ENCODE peak calls at places on chromosomes 12 and 14, in ten cellular contexts. R is Peyer's patch, H is heart left ventricle, I is prostate gland, A is neural progenitor cell, W is HAP-1, X is osteoblast, F is GM23248, N is endothelial cell of umbilical vein, E is astrocyte. M is an unnamed sample. For H3K9me3, the result is how much of the 10 kb centered on the place peaks cover.

GRCh38 chr12:125114365-125115141 is 49.3 kb downstream of the AACS start:
- DNase-seq in R (no peak), H (no peak), I (no peak), A (no peak), W (no peak), X (no peak), F (no peak), N (no peak), E (no peak), M (no peak)

GRCh38 chr14:105071326-105071725 is 6.1 kb upstream of the GPR132 start:
- DNase-seq in R (no peak), H (no peak), I (no peak), A (no peak), W (no peak), X (no peak), F (no peak), N (no peak), E (no peak), M (no peak)

GRCh38 chr12:62720661-62721330 is 214.2 kb downstream of the PPM1H start:
- DNase-seq in R (no peak), H (peak), I (no peak), A (no peak), W (no peak), X (no peak), F (peak), N (peak), E (peak), M (peak)

GRCh38 chr12:116773276-116773731 is 35.2 kb downstream of the RNFT2 start:
- DNase-seq in R (no peak), H (no peak), I (peak), A (peak), W (no peak), X (peak), F (peak), N (peak), E (no peak), M (no peak)

GRCh38 chr14:69226736-69227135 is 33.2 kb upstream of the GALNT16 start:
- DNase-seq in R (no peak), H (no peak), I (no peak), A (no peak), W (no peak), X (no peak), F (peak), N (no peak), E (peak), M (no peak)

GRCh38 chr14:47772652-47773051 is 97.2 kb upstream of the MDGA2 start:
- DNase-seq in R (no peak), H (no peak), I (no peak), A (no peak), W (no peak), X (no peak), F (no peak), N (no peak), E (no peak), M (no peak)

GRCh38 chr12:49332441-49332861 is 4.5 kb downstream of the C1QL4 start:
- DNase-seq in R (no peak), H (no peak), I (no peak), A (no peak), W (no peak), X (no peak), F (no peak), N (no peak), E (no peak), M (no peak)

GRCh38 chr12:20445693-20446092 is 77.4 kb downstream of the PDE3A start:
- DNase-seq in R (no peak), H (peak), I (no peak), A (no peak), W (no peak), X (no peak), F (no peak), N (no peak), E (no peak), M (no peak)

GRCh38 chr12:108516511-108517275 is 1.6 kb downstream of the FICD start:
- DNase-seq in R (no peak), H (no peak), I (no peak), A (no peak), W (no peak), X (no peak), F (peak), N (peak), E (no peak), M (no peak)

GRCh38 chr12:29695026-29695425 is 88.7 kb downstream of the TMTC1 start:
- DNase-seq in R (no peak), H (no peak), I (no peak), A (no peak), W (no peak), X (no peak), F (peak), N (no peak), E (no peak), M (no peak)

GRCh38 chr14:45201908-45202307 is 51.1 kb downstream of the MIS18BP1 start:
- DNase-seq in R (no peak), H (no peak), I (no peak), A (peak), W (no peak), X (no peak), F (peak), N (peak), E (peak), M (no peak)

GRCh38 chr14:49970474-49971147 is 77.7 kb downstream of the ARF6 start:
- DNase-seq in R (no peak), H (peak), I (no peak), A (no peak), W (peak), X (peak), F (peak), N (peak), E (peak), M (no peak)

GRCh38 chr12:40032433-40033259 is 73.2 kb downstream of the SLC2A13 start:
- DNase-seq in R (no peak), H (no peak), I (no peak), A (peak), W (no peak), X (no peak), F (no peak), N (no peak), E (no peak), M (no peak)

GRCh38 chr12:16198884-16199283 is 78.6 kb downstream of the SLC15A5 start:
- DNase-seq in R (no peak), H (no peak), I (no peak), A (peak), W (no peak), X (no peak), F (no peak), N (no peak), E (no peak), M (no peak)

GRCh38 chr14:51490205-51490604 is 161.5 kb upstream of the FRMD6 start:
- DNase-seq in R (no peak), H (no peak), I (no peak), A (no peak), W (no peak), X (peak), F (peak), N (no peak), E (peak), M (no peak)

GRCh38 chr12:44497044-44497443 is 379.1 kb downstream of the NELL2 start:
- DNase-seq in R (no peak), H (no peak), I (no peak), A (peak), W (no peak), X (no peak), F (no peak), N (no peak), E (no peak), M (no peak)

GRCh38 chr14:88868558-88869159 is 44.2 kb downstream of the TTC8 start:
- DNase-seq in R (no peak), H (no peak), I (peak), A (no peak), W (no peak), X (no peak), F (peak), N (peak), E (peak), M (no peak)

GRCh38 chr12:14986449-14986848 is 13.6 kb downstream of the PDE6H start:
- DNase-seq in R (no peak), H (no peak), I (no peak), A (no peak), W (no peak), X (no peak), F (no peak), N (peak), E (no peak), M (no peak)

GRCh38 chr12:105960319-105961076 is 178.3 kb downstream of the NUAK1 start:
- DNase-seq in R (no peak), H (no peak), I (peak), A (no peak), W (no peak), X (no peak), F (peak), N (peak), E (peak), M (no peak)

GRCh38 chr14:48008646-48009045 is 333.2 kb upstream of the MDGA2 start:
- DNase-seq in R (no peak), H (no peak), I (no peak), A (no peak), W (no peak), X (no peak), F (no peak), N (no peak), E (no peak), M (no peak)

GRCh38 chr12:82682851-82683261 is 3.9 kb upstream of the TMTC2 start:
- DNase-seq in R (no peak), H (no peak), I (peak), A (no peak), W (no peak), X (no peak), F (peak), N (no peak), E (no peak), M (no peak)

GRCh38 chr14:64755661-64756265 is 51.5 kb downstream of the PLEKHG3 start:
- DNase-seq in R (peak), H (no peak), I (no peak), A (no peak), W (no peak), X (no peak), F (peak), N (no peak), E (peak), M (no peak)

GRCh38 chr14:59632381-59632780 is 55.8 kb upstream of the CCDC175 start:
- DNase-seq in R (peak), H (no peak), I (peak), A (peak), W (no peak), X (peak), F (peak), N (peak), E (peak), M (peak)

GRCh38 chr14:105894125-105894977 is 368.0 kb downstream of the TMEM121 start:
- DNase-seq in R (peak), H (no peak), I (no peak), A (no peak), W (no peak), X (peak), F (no peak), N (no peak), E (no peak), M (no peak)

GRCh38 chr12:56775638-56776037 is 12.5 kb downstream of the HSD17B6 start:
- DNase-seq in R (no peak), H (no peak), I (no peak), A (no peak), W (no peak), X (no peak), F (peak), N (no peak), E (no peak), M (no peak)

GRCh38 chr14:35336171-35337073 is 44.2 kb downstream of the PSMA6 start:
- DNase-seq in R (peak), H (peak), I (peak), A (peak), W (no peak), X (peak), F (no peak), N (peak), E (peak), M (peak)

GRCh38 chr12:80936642-80937390 is 918 bp downstream of the LIN7A start:
- DNase-seq in R (peak), H (peak), I (peak), A (peak), W (peak), X (peak), F (peak), N (peak), E (peak), M (peak)

GRCh38 chr12:6635856-6636521 is at the start of gene LPAR5:
- DNase-seq in R (peak), H (peak), I (peak), A (no peak), W (no peak), X (peak), F (peak), N (no peak), E (peak), M (peak)

GRCh38 chr12:46893429-46893828 is 67.6 kb upstream of the SLC38A4 start:
- DNase-seq in R (no peak), H (no peak), I (no peak), A (no peak), W (no peak), X (no peak), F (no peak), N (no peak), E (no peak), M (no peak)
- H3K4me3 ChIP-seq in R (no peak), H (no peak), I (no peak), A (no peak), W (no peak), X (no peak), F (no peak), N (no peak), E (no peak), M (no peak)

GRCh38 chr14:29783556-29783955 is 144.1 kb downstream of the PRKD1 start:
- DNase-seq in R (no peak), H (no peak), I (no peak), A (no peak), W (no peak), X (no peak), F (no peak), N (no peak), E (peak), M (no peak)
- H3K9me3 ChIP-seq in R (under half), H (under half), I (under half), A (under half), W (under half), X (under half), F (under half), N (under half), E (under half), M (under half)

GRCh38 chr14:24416254-24416931 is 13.1 kb downstream of the CBLN3 start:
- DNase-seq in R (peak), H (no peak), I (no peak), A (no peak), W (no peak), X (no peak), F (no peak), N (no peak), E (no peak), M (no peak)

GRCh38 chr14:24415421-24416253 is 13.8 kb downstream of the CBLN3 start:
- DNase-seq in R (peak), H (no peak), I (no peak), A (no peak), W (no peak), X (no peak), F (no peak), N (no peak), E (no peak), M (no peak)

GRCh38 chr14:24416932-24417619 is 12.4 kb downstream of the CBLN3 start:
- DNase-seq in R (peak), H (no peak), I (no peak), A (no peak), W (no peak), X (no peak), F (no peak), N (no peak), E (no peak), M (no peak)

GRCh38 chr14:24414077-24414476 is 15.3 kb downstream of the NYNRIN start:
- DNase-seq in R (peak), H (no peak), I (no peak), A (no peak), W (no peak), X (no peak), F (no peak), N (no peak), E (no peak), M (no peak)

GRCh38 chr14:24414732-24415420 is 14.6 kb downstream of the CBLN3 start:
- DNase-seq in R (peak), H (no peak), I (no peak), A (no peak), W (no peak), X (no peak), F (no peak), N (no peak), E (no peak), M (no peak)
- H3K4me3 ChIP-seq in R (no peak), H (no peak), I (no peak), A (no peak), W (no peak), X (no peak), F (no peak), N (no peak), E (no peak), M (no peak)

DNA sequence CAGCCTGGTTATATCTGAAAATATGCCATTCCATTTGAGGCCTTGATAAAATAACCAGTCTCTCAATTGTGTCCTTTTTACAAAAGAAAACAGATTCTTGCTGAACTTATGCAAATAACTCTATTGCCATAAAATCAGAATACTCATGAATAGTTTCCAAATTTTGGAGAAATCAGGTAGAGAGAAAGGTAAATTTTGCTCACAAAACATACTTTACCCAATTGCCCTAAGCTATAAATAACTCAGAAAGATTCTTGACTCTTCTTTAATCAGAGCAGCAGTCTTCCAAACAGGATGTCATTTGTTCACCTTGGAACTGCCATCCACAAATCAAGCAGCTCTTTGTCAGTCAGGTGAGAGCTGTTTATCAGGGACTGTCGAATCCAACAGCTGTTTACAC is 12.6 kb downstream of the ZNF26 start:
- DNase-seq in R (no peak), H (no peak), I (no peak), A (no peak), W (no peak), X (no peak), F (no peak), N (no peak), E (no peak), M (no peak)
- H3K9me3 ChIP-seq in R (half or more), H (half or more), I (under half), A (under half), W (under half), X (under half), F (under half), N (under half), E (under half), M (under half)

DNA sequence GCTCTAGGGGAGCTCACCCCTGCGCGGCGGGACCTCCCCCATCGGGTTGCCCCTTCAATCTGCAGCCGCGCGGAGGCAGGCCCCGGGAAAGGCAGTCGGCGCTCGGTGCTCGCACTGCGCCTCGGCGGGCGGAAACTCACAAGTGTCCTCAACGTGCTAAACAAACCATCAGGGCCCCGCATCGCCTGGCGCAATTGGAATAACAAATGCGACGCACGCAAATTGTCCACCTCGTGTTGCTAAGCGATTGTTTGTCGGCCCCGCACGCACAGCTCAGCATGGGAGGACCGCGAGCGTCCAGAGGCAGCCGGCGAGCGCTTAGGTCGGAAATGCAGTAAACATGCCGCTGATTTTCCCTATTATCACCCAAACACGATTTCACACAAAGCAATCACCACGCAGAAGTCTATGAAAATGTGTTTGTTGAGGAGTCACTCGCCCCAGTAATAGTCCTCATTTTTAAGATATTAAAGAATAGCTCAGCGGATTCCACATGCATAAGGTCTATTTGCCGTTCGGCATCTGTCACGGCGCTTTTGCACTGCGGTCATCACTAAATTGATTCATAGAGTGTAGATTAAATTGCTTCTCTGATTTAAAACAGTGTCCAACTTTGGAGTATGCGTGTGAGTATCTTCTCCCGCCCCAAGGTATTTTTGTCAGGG is 3.2 kb upstream of the GSC start:
- DNase-seq in R (no peak), H (no peak), I (no peak), A (peak), W (no peak), X (no peak), F (no peak), N (no peak), E (no peak), M (no peak)
- H3K4me3 ChIP-seq in R (no peak), H (no peak), I (no peak), A (peak), W (no peak), X (no peak), F (no peak), N (no peak), E (no peak), M (no peak)

DNA sequence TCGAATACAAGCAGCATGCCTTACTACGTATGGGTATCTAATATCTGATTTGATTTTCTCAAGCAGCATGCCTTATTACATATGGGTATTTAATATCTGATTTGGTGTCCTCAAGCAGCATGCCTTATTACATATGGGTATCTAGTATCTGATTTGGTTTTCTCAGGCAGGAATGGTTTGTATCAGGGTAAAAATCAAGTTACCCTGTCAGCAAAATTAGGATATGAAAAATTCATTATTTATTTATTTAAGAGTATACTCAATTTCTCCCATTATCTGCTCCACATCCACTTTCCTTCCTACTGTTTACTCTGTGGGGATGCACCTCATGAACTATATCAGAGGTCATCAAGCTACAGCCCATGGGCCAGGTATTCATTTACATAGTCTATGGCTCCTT is 21.9 kb downstream of the ZNF891 start:
- DNase-seq in R (no peak), H (no peak), I (no peak), A (no peak), W (no peak), X (no peak), F (no peak), N (no peak), E (no peak), M (no peak)
- H3K9me3 ChIP-seq in R (half or more), H (half or more), I (under half), A (half or more), W (under half), X (half or more), F (under half), N (under half), E (half or more), M (half or more)

GRCh38 chr14:36658091-36659009 is 3.3 kb upstream of the PAX9 start:
- DNase-seq in R (no peak), H (no peak), I (no peak), A (peak), W (no peak), X (peak), F (peak), N (no peak), E (no peak), M (no peak)
- H3K4me3 ChIP-seq in R (no peak), H (no peak), I (peak), A (peak), W (no peak), X (no peak), F (no peak), N (no peak), E (no peak), M (no peak)

GRCh38 chr12:34299802-34300193 is 277.5 kb downstream of the ALG10 start:
- DNase-seq in R (no peak), H (no peak), I (no peak), A (no peak), W (no peak), X (no peak), F (no peak), N (no peak), E (no peak), M (no peak)
- H3K9me3 ChIP-seq in R (under half), H (under half), I (under half), A (under half), W (under half), X (under half), F (under half), N (under half), E (under half), M (under half)